ENCODE peak calls at places on chromosomes 3 and 15, in seven cellular contexts. One of them, this sample, is unnamed.

GRCh38 chr3:20451170-20451569 is 265.2 kb upstream of the SGO1 start:
- DNase-seq in AML-193: no peak
- DNase-seq in B cell: no peak
- DNase-seq in endodermal cell: no peak
- DNase-seq in Daoy: no peak
- DNase-seq in naive B cell: no peak
- DNase-seq in NCI-H1417: no peak
- DNase-seq in this sample: no peak

GRCh38 chr3:12686096-12686495 is 22.2 kb upstream of the RAF1 start:
- DNase-seq in AML-193: no peak
- DNase-seq in B cell: no peak
- DNase-seq in endodermal cell: no peak
- DNase-seq in Daoy: no peak
- DNase-seq in naive B cell: no peak
- DNase-seq in NCI-H1417: no peak
- DNase-seq in this sample: no peak

GRCh38 chr3:98734311-98734710 is 28.8 kb upstream of the ST3GAL6 start:
- DNase-seq in AML-193: no peak
- DNase-seq in B cell: no peak
- DNase-seq in endodermal cell: no peak
- DNase-seq in Daoy: no peak
- DNase-seq in naive B cell: no peak
- DNase-seq in NCI-H1417: no peak
- DNase-seq in this sample: no peak

GRCh38 chr3:126510323-126510910 is 7.2 kb downstream of the UROC1 start:
- DNase-seq in AML-193: no peak
- DNase-seq in B cell: no peak
- DNase-seq in endodermal cell: no peak
- DNase-seq in Daoy: no peak
- DNase-seq in naive B cell: no peak
- DNase-seq in NCI-H1417: no peak
- DNase-seq in this sample: no peak

GRCh38 chr3:66224220-66224619 is 3.4 kb downstream of the SLC25A26 start:
- DNase-seq in AML-193: no peak
- DNase-seq in B cell: no peak
- DNase-seq in endodermal cell: no peak
- DNase-seq in Daoy: no peak
- DNase-seq in naive B cell: no peak
- DNase-seq in NCI-H1417: no peak
- DNase-seq in this sample: no peak

GRCh38 chr3:139309880-139310279 is 33.9 kb upstream of the MRPS22 start:
- DNase-seq in AML-193: no peak
- DNase-seq in B cell: no peak
- DNase-seq in endodermal cell: no peak
- DNase-seq in Daoy: peak
- DNase-seq in naive B cell: no peak
- DNase-seq in NCI-H1417: no peak
- DNase-seq in this sample: no peak

GRCh38 chr3:188956839-188957489 is 214.8 kb upstream of the TPRG1 start:
- DNase-seq in AML-193: peak
- DNase-seq in B cell: no peak
- DNase-seq in endodermal cell: no peak
- DNase-seq in Daoy: peak
- DNase-seq in naive B cell: peak
- DNase-seq in NCI-H1417: peak
- DNase-seq in this sample: peak

GRCh38 chr3:10570196-10570946 is 65.0 kb upstream of the ATP2B2 start:
- DNase-seq in AML-193: no peak
- DNase-seq in B cell: no peak
- DNase-seq in endodermal cell: no peak
- DNase-seq in Daoy: peak
- DNase-seq in naive B cell: no peak
- DNase-seq in NCI-H1417: no peak
- DNase-seq in this sample: no peak

GRCh38 chr3:21326704-21327103 is 424.3 kb downstream of the ZNF385D start:
- DNase-seq in AML-193: no peak
- DNase-seq in B cell: no peak
- DNase-seq in endodermal cell: no peak
- DNase-seq in Daoy: no peak
- DNase-seq in naive B cell: no peak
- DNase-seq in NCI-H1417: no peak
- DNase-seq in this sample: no peak

GRCh38 chr3:38627956-38628355 is 21.5 kb downstream of the SCN5A start:
- DNase-seq in AML-193: no peak
- DNase-seq in B cell: no peak
- DNase-seq in endodermal cell: peak
- DNase-seq in Daoy: peak
- DNase-seq in naive B cell: no peak
- DNase-seq in NCI-H1417: no peak
- DNase-seq in this sample: no peak

GRCh38 chr3:110341047-110341446 is 730.6 kb upstream of the NECTIN3 start:
- DNase-seq in AML-193: no peak
- DNase-seq in B cell: no peak
- DNase-seq in endodermal cell: no peak
- DNase-seq in Daoy: no peak
- DNase-seq in naive B cell: no peak
- DNase-seq in NCI-H1417: no peak
- DNase-seq in this sample: no peak

GRCh38 chr15:58748040-58748786 is 1.3 kb downstream of the ADAM10 start:
- DNase-seq in AML-193: no peak
- DNase-seq in B cell: peak
- DNase-seq in endodermal cell: no peak
- DNase-seq in Daoy: no peak
- DNase-seq in naive B cell: peak
- DNase-seq in NCI-H1417: no peak
- DNase-seq in this sample: no peak

GRCh38 chr15:46735115-46735514 is 982.2 kb upstream of the SEMA6D start:
- DNase-seq in AML-193: no peak
- DNase-seq in B cell: no peak
- DNase-seq in endodermal cell: no peak
- DNase-seq in Daoy: no peak
- DNase-seq in naive B cell: no peak
- DNase-seq in NCI-H1417: no peak
- DNase-seq in this sample: no peak

GRCh38 chr3:43307649-43308048 is 21.3 kb downstream of the SNRK start:
- DNase-seq in AML-193: no peak
- DNase-seq in B cell: no peak
- DNase-seq in endodermal cell: no peak
- DNase-seq in Daoy: no peak
- DNase-seq in naive B cell: no peak
- DNase-seq in NCI-H1417: no peak
- DNase-seq in this sample: no peak

GRCh38 chr3:180744226-180744625 is 64.9 kb upstream of the CCDC39 start:
- DNase-seq in AML-193: no peak
- DNase-seq in B cell: no peak
- DNase-seq in endodermal cell: no peak
- DNase-seq in Daoy: no peak
- DNase-seq in naive B cell: no peak
- DNase-seq in NCI-H1417: peak
- DNase-seq in this sample: no peak

GRCh38 chr3:128495435-128495970 is 2.5 kb upstream of the GATA2 start:
- DNase-seq in AML-193: no peak
- DNase-seq in B cell: no peak
- DNase-seq in endodermal cell: peak
- DNase-seq in Daoy: no peak
- DNase-seq in naive B cell: no peak
- DNase-seq in NCI-H1417: no peak
- DNase-seq in this sample: no peak

GRCh38 chr15:51737538-51738305 is at the start of gene LYSMD2:
- DNase-seq in AML-193: peak
- DNase-seq in B cell: peak
- DNase-seq in endodermal cell: peak
- DNase-seq in Daoy: peak
- DNase-seq in naive B cell: peak
- DNase-seq in NCI-H1417: peak
- DNase-seq in this sample: peak

GRCh38 chr3:55937301-55937700 is 450.2 kb upstream of the WNT5A start:
- DNase-seq in AML-193: no peak
- DNase-seq in B cell: no peak
- DNase-seq in endodermal cell: peak
- DNase-seq in Daoy: no peak
- DNase-seq in naive B cell: no peak
- DNase-seq in NCI-H1417: no peak
- DNase-seq in this sample: no peak

GRCh38 chr3:45551214-45552010 is 43.1 kb upstream of the LIMD1 start:
- DNase-seq in AML-193: no peak
- DNase-seq in B cell: no peak
- DNase-seq in endodermal cell: peak
- DNase-seq in Daoy: peak
- DNase-seq in naive B cell: no peak
- DNase-seq in NCI-H1417: no peak
- DNase-seq in this sample: no peak

GRCh38 chr3:30188713-30189112 is 417.7 kb upstream of the TGFBR2 start:
- DNase-seq in AML-193: no peak
- DNase-seq in B cell: no peak
- DNase-seq in endodermal cell: no peak
- DNase-seq in Daoy: peak
- DNase-seq in naive B cell: no peak
- DNase-seq in NCI-H1417: peak
- DNase-seq in this sample: no peak

GRCh38 chr3:17190353-17191078 is 305.8 kb downstream of the PLCL2 start:
- DNase-seq in AML-193: no peak
- DNase-seq in B cell: no peak
- DNase-seq in endodermal cell: no peak
- DNase-seq in Daoy: no peak
- DNase-seq in naive B cell: no peak
- DNase-seq in NCI-H1417: no peak
- DNase-seq in this sample: peak

GRCh38 chr3:172918165-172918564 is 167.6 kb downstream of the ECT2 start:
- DNase-seq in AML-193: no peak
- DNase-seq in B cell: no peak
- DNase-seq in endodermal cell: no peak
- DNase-seq in Daoy: peak
- DNase-seq in naive B cell: no peak
- DNase-seq in NCI-H1417: peak
- DNase-seq in this sample: no peak

GRCh38 chr15:39404767-39405173 is 176.1 kb upstream of the THBS1 start:
- DNase-seq in AML-193: no peak
- DNase-seq in B cell: no peak
- DNase-seq in endodermal cell: no peak
- DNase-seq in Daoy: peak
- DNase-seq in naive B cell: no peak
- DNase-seq in NCI-H1417: no peak
- DNase-seq in this sample: no peak

GRCh38 chr3:42864321-42864950 is 11.2 kb downstream of the CYP8B1 start:
- DNase-seq in AML-193: no peak
- DNase-seq in B cell: no peak
- DNase-seq in endodermal cell: peak
- DNase-seq in Daoy: no peak
- DNase-seq in naive B cell: no peak
- DNase-seq in NCI-H1417: no peak
- DNase-seq in this sample: no peak

GRCh38 chr15:69480932-69481331 is 28.3 kb downstream of the RPLP1 start:
- DNase-seq in AML-193: no peak
- DNase-seq in B cell: no peak
- DNase-seq in endodermal cell: peak
- DNase-seq in Daoy: no peak
- DNase-seq in naive B cell: no peak
- DNase-seq in NCI-H1417: no peak
- DNase-seq in this sample: no peak

GRCh38 chr3:68699541-68699940 is 232.8 kb downstream of the TAFA4 start:
- DNase-seq in AML-193: no peak
- DNase-seq in B cell: no peak
- DNase-seq in endodermal cell: no peak
- DNase-seq in Daoy: no peak
- DNase-seq in naive B cell: no peak
- DNase-seq in NCI-H1417: no peak
- DNase-seq in this sample: no peak

GRCh38 chr15:85976986-85977385 is 102.7 kb upstream of the AGBL1 start:
- DNase-seq in AML-193: no peak
- DNase-seq in B cell: no peak
- DNase-seq in endodermal cell: no peak
- DNase-seq in Daoy: no peak
- DNase-seq in naive B cell: no peak
- DNase-seq in NCI-H1417: no peak
- DNase-seq in this sample: no peak

GRCh38 chr3:71360170-71360569 is 223.4 kb downstream of the FOXP1 start:
- DNase-seq in AML-193: no peak
- DNase-seq in B cell: no peak
- DNase-seq in endodermal cell: no peak
- DNase-seq in Daoy: no peak
- DNase-seq in naive B cell: peak
- DNase-seq in NCI-H1417: no peak
- DNase-seq in this sample: no peak

GRCh38 chr3:124491098-124491497 is 239.2 kb upstream of the UMPS start:
- DNase-seq in AML-193: no peak
- DNase-seq in B cell: no peak
- DNase-seq in endodermal cell: no peak
- DNase-seq in Daoy: peak
- DNase-seq in naive B cell: no peak
- DNase-seq in NCI-H1417: no peak
- DNase-seq in this sample: no peak

GRCh38 chr3:23834082-23834870 is 28.5 kb downstream of the UBE2E1 start:
- DNase-seq in AML-193: peak
- DNase-seq in B cell: no peak
- DNase-seq in endodermal cell: no peak
- DNase-seq in Daoy: no peak
- DNase-seq in naive B cell: no peak
- DNase-seq in NCI-H1417: no peak
- DNase-seq in this sample: no peak

GRCh38 chr15:79657722-79658121 is 225.6 kb downstream of the MINAR1 start:
- DNase-seq in AML-193: no peak
- DNase-seq in B cell: no peak
- DNase-seq in endodermal cell: no peak
- DNase-seq in Daoy: no peak
- DNase-seq in naive B cell: no peak
- DNase-seq in NCI-H1417: no peak
- DNase-seq in this sample: no peak

GRCh38 chr3:117473981-117474563 is 764.5 kb downstream of the TUSC7 start:
- DNase-seq in AML-193: no peak
- DNase-seq in B cell: no peak
- DNase-seq in endodermal cell: peak
- DNase-seq in Daoy: no peak
- DNase-seq in naive B cell: no peak
- DNase-seq in NCI-H1417: peak
- DNase-seq in this sample: no peak

GRCh38 chr3:153277029-153277428 is 115.0 kb downstream of the RAP2B start:
- DNase-seq in AML-193: no peak
- DNase-seq in B cell: no peak
- DNase-seq in endodermal cell: no peak
- DNase-seq in Daoy: no peak
- DNase-seq in naive B cell: no peak
- DNase-seq in NCI-H1417: no peak
- DNase-seq in this sample: no peak

GRCh38 chr15:58908550-58909309 is 24.7 kb downstream of the SLTM start:
- DNase-seq in AML-193: no peak
- DNase-seq in B cell: no peak
- DNase-seq in endodermal cell: no peak
- DNase-seq in Daoy: no peak
- DNase-seq in naive B cell: no peak
- DNase-seq in NCI-H1417: no peak
- DNase-seq in this sample: no peak

GRCh38 chr15:65529754-65530317 is 427 bp upstream of the HACD3 start:
- DNase-seq in AML-193: no peak
- DNase-seq in B cell: no peak
- DNase-seq in endodermal cell: no peak
- DNase-seq in Daoy: no peak
- DNase-seq in naive B cell: no peak
- DNase-seq in NCI-H1417: no peak
- DNase-seq in this sample: no peak

GRCh38 chr3:11581237-11582122 is 62.2 kb downstream of the VGLL4 start:
- DNase-seq in AML-193: no peak
- DNase-seq in B cell: no peak
- DNase-seq in endodermal cell: no peak
- DNase-seq in Daoy: no peak
- DNase-seq in naive B cell: no peak
- DNase-seq in NCI-H1417: no peak
- DNase-seq in this sample: no peak

GRCh38 chr3:158570999-158571702 is at the start of gene MLF1:
- DNase-seq in AML-193: no peak
- DNase-seq in B cell: peak
- DNase-seq in endodermal cell: peak
- DNase-seq in Daoy: peak
- DNase-seq in naive B cell: peak
- DNase-seq in NCI-H1417: peak
- DNase-seq in this sample: peak

GRCh38 chr3:48057521-48057920 is 41.3 kb upstream of the MAP4 start:
- DNase-seq in AML-193: no peak
- DNase-seq in B cell: no peak
- DNase-seq in endodermal cell: no peak
- DNase-seq in Daoy: no peak
- DNase-seq in naive B cell: no peak
- DNase-seq in NCI-H1417: no peak
- DNase-seq in this sample: no peak